ENCODE peak calls at places on chromosome 13, in nine cellular contexts. One of them, this sample, is unnamed.
A peak's percentile ranks its signal among the peaks of the same experiment; 100 is the strongest.

GRCh38 chr13:112115403-112116091 is 48.6 kb downstream of the SOX1 start:
- DNase-seq in colonic mucosa: no peak
- DNase-seq in SJSA1: peak; percentile 47
- DNase-seq in mesenchymal stem cell: no peak
- DNase-seq in WERI-Rb-1: no peak
- DNase-seq in aorta: no peak
- DNase-seq in Peyer's patch: no peak
- DNase-seq in upper lobe of left lung: peak; percentile 75
- DNase-seq in ascending aorta: no peak
- DNase-seq in this sample: no peak

GRCh38 chr13:102018716-102019115 is 383.1 kb downstream of the FGF14 start:
- DNase-seq in SJSA1: no peak
- DNase-seq in upper lobe of left lung: no peak
- DNase-seq in aorta: no peak
- DNase-seq in mesenchymal stem cell: no peak
- DNase-seq in Peyer's patch: no peak
- DNase-seq in ascending aorta: no peak
- DNase-seq in WERI-Rb-1: no peak
- DNase-seq in colonic mucosa: no peak
- DNase-seq in this sample: no peak

GRCh38 chr13:97648171-97648880 is 214.4 kb downstream of the RAP2A start:
- DNase-seq in SJSA1: no peak
- DNase-seq in aorta: no peak
- DNase-seq in colonic mucosa: no peak
- DNase-seq in ascending aorta: no peak
- DNase-seq in WERI-Rb-1: no peak
- DNase-seq in Peyer's patch: no peak
- DNase-seq in upper lobe of left lung: no peak
- DNase-seq in mesenchymal stem cell: peak; percentile 71
- DNase-seq in this sample: no peak

GRCh38 chr13:105196052-105196451 is 1339.4 kb downstream of the EFNB2 start:
- DNase-seq in upper lobe of left lung: no peak
- DNase-seq in aorta: no peak
- DNase-seq in ascending aorta: no peak
- DNase-seq in WERI-Rb-1: no peak
- DNase-seq in colonic mucosa: no peak
- DNase-seq in Peyer's patch: no peak
- DNase-seq in mesenchymal stem cell: peak; percentile 94
- DNase-seq in SJSA1: peak; percentile 74
- DNase-seq in this sample: no peak

GRCh38 chr13:73173160-73173905 is 114.5 kb downstream of the KLF5 start:
- DNase-seq in upper lobe of left lung: no peak
- DNase-seq in SJSA1: no peak
- DNase-seq in ascending aorta: no peak
- DNase-seq in mesenchymal stem cell: no peak
- DNase-seq in Peyer's patch: no peak
- DNase-seq in aorta: no peak
- DNase-seq in WERI-Rb-1: no peak
- DNase-seq in colonic mucosa: no peak
- DNase-seq in this sample: no peak

GRCh38 chr13:98252931-98253470 is 75.9 kb upstream of the RNF113B start:
- DNase-seq in mesenchymal stem cell: peak; percentile 87
- DNase-seq in WERI-Rb-1: no peak
- DNase-seq in upper lobe of left lung: no peak
- DNase-seq in Peyer's patch: no peak
- DNase-seq in SJSA1: peak; percentile 69
- DNase-seq in colonic mucosa: no peak
- DNase-seq in aorta: no peak
- DNase-seq in ascending aorta: no peak
- DNase-seq in this sample: no peak

GRCh38 chr13:90445179-90445578 is 902.3 kb upstream of the MIR17HG start:
- DNase-seq in WERI-Rb-1: no peak
- DNase-seq in Peyer's patch: no peak
- DNase-seq in upper lobe of left lung: no peak
- DNase-seq in aorta: peak; percentile 67
- DNase-seq in SJSA1: peak; percentile 77
- DNase-seq in colonic mucosa: no peak
- DNase-seq in ascending aorta: no peak
- DNase-seq in mesenchymal stem cell: peak; percentile 68
- DNase-seq in this sample: no peak

GRCh38 chr13:95485518-95486144 is 66.9 kb upstream of the CLDN10 start:
- DNase-seq in SJSA1: no peak
- DNase-seq in mesenchymal stem cell: no peak
- DNase-seq in upper lobe of left lung: no peak
- DNase-seq in ascending aorta: no peak
- DNase-seq in Peyer's patch: no peak
- DNase-seq in colonic mucosa: no peak
- DNase-seq in aorta: no peak
- DNase-seq in WERI-Rb-1: no peak
- DNase-seq in this sample: no peak

GRCh38 chr13:44906758-44907157 is 82.5 kb downstream of the NUFIP1 start:
- DNase-seq in colonic mucosa: no peak
- DNase-seq in mesenchymal stem cell: peak; percentile 29
- DNase-seq in WERI-Rb-1: no peak
- DNase-seq in aorta: no peak
- DNase-seq in Peyer's patch: no peak
- DNase-seq in ascending aorta: no peak
- DNase-seq in SJSA1: no peak
- DNase-seq in upper lobe of left lung: no peak
- DNase-seq in this sample: no peak

GRCh38 chr13:63938851-63939250 is 2523.2 kb upstream of the PCDH20 start:
- DNase-seq in SJSA1: no peak
- DNase-seq in Peyer's patch: no peak
- DNase-seq in mesenchymal stem cell: no peak
- DNase-seq in colonic mucosa: no peak
- DNase-seq in upper lobe of left lung: no peak
- DNase-seq in WERI-Rb-1: no peak
- DNase-seq in aorta: no peak
- DNase-seq in ascending aorta: no peak
- DNase-seq in this sample: no peak

GRCh38 chr13:99366075-99366987 is 59.1 kb upstream of the GPR183 start:
- DNase-seq in WERI-Rb-1: peak; percentile 2
- DNase-seq in mesenchymal stem cell: no peak
- DNase-seq in SJSA1: peak; percentile 55
- DNase-seq in ascending aorta: no peak
- DNase-seq in aorta: no peak
- DNase-seq in colonic mucosa: no peak
- DNase-seq in Peyer's patch: no peak
- DNase-seq in upper lobe of left lung: no peak
- DNase-seq in this sample: no peak

GRCh38 chr13:93217701-93218100 is 8.9 kb upstream of the GPC6 start:
- DNase-seq in upper lobe of left lung: no peak
- DNase-seq in aorta: no peak
- DNase-seq in mesenchymal stem cell: no peak
- DNase-seq in ascending aorta: no peak
- DNase-seq in Peyer's patch: no peak
- DNase-seq in colonic mucosa: no peak
- DNase-seq in WERI-Rb-1: no peak
- DNase-seq in SJSA1: no peak
- DNase-seq in this sample: no peak

GRCh38 chr13:93218583-93218982 is 8.0 kb upstream of the GPC6 start:
- DNase-seq in WERI-Rb-1: no peak
- DNase-seq in aorta: no peak
- DNase-seq in colonic mucosa: no peak
- DNase-seq in SJSA1: no peak
- DNase-seq in ascending aorta: no peak
- DNase-seq in mesenchymal stem cell: no peak
- DNase-seq in upper lobe of left lung: no peak
- DNase-seq in Peyer's patch: no peak
- DNase-seq in this sample: no peak

GRCh38 chr13:93224545-93224944 is 2.1 kb upstream of the GPC6 start:
- DNase-seq in ascending aorta: no peak
- DNase-seq in mesenchymal stem cell: peak; percentile 72
- DNase-seq in upper lobe of left lung: no peak
- DNase-seq in colonic mucosa: no peak
- DNase-seq in Peyer's patch: no peak
- DNase-seq in aorta: no peak
- DNase-seq in SJSA1: peak; percentile 56
- DNase-seq in WERI-Rb-1: no peak
- DNase-seq in this sample: no peak

GRCh38 chr13:93216122-93216521 is 10.5 kb upstream of the GPC6 start:
- DNase-seq in aorta: no peak
- DNase-seq in WERI-Rb-1: no peak
- DNase-seq in colonic mucosa: no peak
- DNase-seq in ascending aorta: no peak
- DNase-seq in Peyer's patch: no peak
- DNase-seq in upper lobe of left lung: no peak
- DNase-seq in mesenchymal stem cell: no peak
- DNase-seq in SJSA1: no peak
- DNase-seq in this sample: no peak

DNA sequence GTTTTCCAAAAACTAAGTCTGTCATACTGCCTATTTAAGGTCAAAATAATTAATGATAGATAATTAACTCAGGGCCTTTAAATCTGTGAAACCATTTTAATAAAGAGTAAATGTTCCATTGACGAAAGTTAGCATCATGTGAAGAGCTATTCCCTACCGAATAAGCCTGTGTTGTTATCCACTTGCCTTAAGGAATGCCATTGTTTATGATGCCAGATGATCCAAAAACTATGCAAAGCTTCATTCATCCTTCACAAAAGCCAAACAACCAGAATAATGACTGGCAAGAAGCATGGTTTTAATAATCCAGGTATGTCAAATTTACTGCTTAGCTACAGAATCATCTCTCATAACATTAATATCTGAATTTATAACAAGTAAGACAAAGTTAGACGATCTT is 6.5 kb upstream of the GPC6 start:
- DNase-seq in Peyer's patch: no peak
- DNase-seq in aorta: no peak
- DNase-seq in SJSA1: no peak
- DNase-seq in upper lobe of left lung: no peak
- DNase-seq in mesenchymal stem cell: no peak
- DNase-seq in WERI-Rb-1: no peak
- DNase-seq in colonic mucosa: no peak
- DNase-seq in ascending aorta: no peak
- DNase-seq in this sample: no peak
- H3K27ac ChIP-seq in Peyer's patch: no peak overlapping the region
- H3K27ac ChIP-seq in aorta: no peak overlapping the region
- H3K27ac ChIP-seq in SJSA1: no peak overlapping the region
- H3K27ac ChIP-seq in upper lobe of left lung: no peak overlapping the region
- H3K27ac ChIP-seq in mesenchymal stem cell: no peak overlapping the region
- H3K27ac ChIP-seq in WERI-Rb-1: no peak overlapping the region
- H3K27ac ChIP-seq in colonic mucosa: no peak overlapping the region
- H3K27ac ChIP-seq in ascending aorta: no peak overlapping the region
- H3K27ac ChIP-seq in this sample: no peak overlapping the region

GRCh38 chr13:114231886-114232285 is 2.8 kb upstream of the CDC16 start:
- DNase-seq in colonic mucosa: no peak
- DNase-seq in SJSA1: no peak
- DNase-seq in upper lobe of left lung: no peak
- DNase-seq in aorta: no peak
- DNase-seq in Peyer's patch: no peak
- DNase-seq in mesenchymal stem cell: no peak
- DNase-seq in WERI-Rb-1: no peak
- DNase-seq in ascending aorta: no peak
- DNase-seq in this sample: no peak

GRCh38 chr13:114236224-114236623 is 1.5 kb downstream of the CDC16 start:
- DNase-seq in mesenchymal stem cell: no peak
- DNase-seq in WERI-Rb-1: no peak
- DNase-seq in aorta: no peak
- DNase-seq in Peyer's patch: no peak
- DNase-seq in upper lobe of left lung: no peak
- DNase-seq in ascending aorta: no peak
- DNase-seq in SJSA1: no peak
- DNase-seq in colonic mucosa: no peak
- DNase-seq in this sample: no peak

GRCh38 chr13:114235697-114236096 is 1.0 kb downstream of the CDC16 start:
- DNase-seq in aorta: no peak
- DNase-seq in SJSA1: no peak
- DNase-seq in Peyer's patch: no peak
- DNase-seq in mesenchymal stem cell: peak; percentile 9
- DNase-seq in colonic mucosa: no peak
- DNase-seq in upper lobe of left lung: no peak
- DNase-seq in ascending aorta: no peak
- DNase-seq in WERI-Rb-1: no peak
- DNase-seq in this sample: no peak

GRCh38 chr13:114234645-114235421 is at the start of gene CDC16:
- DNase-seq in aorta: peak; percentile 96
- DNase-seq in ascending aorta: peak; percentile 66
- DNase-seq in mesenchymal stem cell: peak; percentile 89
- DNase-seq in Peyer's patch: peak; percentile 97
- DNase-seq in colonic mucosa: peak; percentile 96
- DNase-seq in upper lobe of left lung: peak; percentile 95
- DNase-seq in WERI-Rb-1: peak; percentile 100
- DNase-seq in SJSA1: peak; percentile 93
- DNase-seq in this sample: peak; percentile 96

DNA sequence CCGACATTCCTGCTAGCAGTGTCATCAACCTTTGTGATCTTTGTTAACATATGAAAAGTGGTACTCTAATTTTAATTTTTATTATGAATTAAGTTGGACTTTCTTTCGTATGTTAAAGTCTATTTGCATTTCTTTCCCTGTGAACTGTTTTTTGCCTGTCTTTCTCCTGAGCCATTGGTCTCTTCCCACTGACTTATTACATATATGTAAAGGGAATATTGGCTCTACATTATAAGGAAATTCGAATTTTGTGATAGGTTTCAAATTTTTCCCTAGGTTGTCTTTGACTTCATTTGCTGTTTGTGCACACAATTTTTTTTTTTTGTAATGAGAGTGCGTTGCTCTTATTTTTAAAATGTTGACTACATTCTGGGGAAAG is 442 bp upstream of the CDC16 start:
- DNase-seq in Peyer's patch: no peak
- DNase-seq in SJSA1: no peak
- DNase-seq in colonic mucosa: no peak
- DNase-seq in aorta: no peak
- DNase-seq in WERI-Rb-1: no peak
- DNase-seq in ascending aorta: no peak
- DNase-seq in mesenchymal stem cell: no peak
- DNase-seq in upper lobe of left lung: no peak
- DNase-seq in this sample: no peak
- H3K4me3 ChIP-seq in Peyer's patch: peak overlapping the region; percentile 90
- H3K4me3 ChIP-seq in SJSA1: peak overlapping the region; percentile 88
- H3K4me3 ChIP-seq in colonic mucosa: peak overlapping the region; percentile 92
- H3K4me3 ChIP-seq in aorta: peak overlapping the region; percentile 21
- H3K4me3 ChIP-seq in WERI-Rb-1: peak overlapping the region; percentile 95
- H3K4me3 ChIP-seq in ascending aorta: peak overlapping the region; percentile 83
- H3K4me3 ChIP-seq in mesenchymal stem cell: peak overlapping the region; percentile 98
- H3K4me3 ChIP-seq in upper lobe of left lung: peak overlapping the region; percentile 80
- H3K4me3 ChIP-seq in this sample: peak overlapping the region; percentile 94

GRCh38 chr13:19960673-19961015 is 2.1 kb downstream of the ZMYM2 start:
- DNase-seq in ascending aorta: no peak
- DNase-seq in Peyer's patch: no peak
- DNase-seq in aorta: no peak
- DNase-seq in mesenchymal stem cell: peak; percentile 40
- DNase-seq in upper lobe of left lung: no peak
- DNase-seq in WERI-Rb-1: no peak
- DNase-seq in SJSA1: no peak
- DNase-seq in colonic mucosa: no peak
- DNase-seq in this sample: no peak
- H3K36me3 ChIP-seq in ascending aorta: no peaks in the 10 kb centered on the region
- H3K36me3 ChIP-seq in Peyer's patch: no peaks in the 10 kb centered on the region
- H3K36me3 ChIP-seq in aorta: no peaks in the 10 kb centered on the region
- H3K36me3 ChIP-seq in mesenchymal stem cell: peaks cover 7% of the 10 kb centered on the region
- H3K36me3 ChIP-seq in upper lobe of left lung: no peaks in the 10 kb centered on the region
- H3K36me3 ChIP-seq in WERI-Rb-1: peaks cover 57% of the 10 kb centered on the region
- H3K36me3 ChIP-seq in SJSA1: peaks cover 20% of the 10 kb centered on the region
- H3K36me3 ChIP-seq in colonic mucosa: no peaks in the 10 kb centered on the region
- H3K36me3 ChIP-seq in this sample: peaks cover 30% of the 10 kb centered on the region

DNA sequence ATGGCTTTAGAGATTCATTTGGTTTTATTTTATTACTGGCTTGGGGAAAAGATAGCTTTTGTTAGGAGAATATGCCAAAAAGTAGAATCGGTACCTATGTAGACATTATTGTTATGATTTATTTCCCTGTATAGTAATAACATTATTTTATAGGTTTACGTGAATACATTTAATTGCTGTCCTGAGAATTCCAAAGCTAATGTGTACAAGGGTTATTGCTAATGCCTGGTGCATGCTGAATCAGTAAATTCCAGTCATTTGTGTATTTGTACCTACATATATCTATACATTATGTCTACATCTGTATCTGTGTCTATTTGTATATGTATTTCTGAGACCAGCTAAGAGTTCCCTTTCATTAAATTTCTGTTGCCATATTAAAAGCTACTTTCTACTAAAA is 550.9 kb downstream of the GPC6 start:
- DNase-seq in mesenchymal stem cell: no peak
- DNase-seq in SJSA1: no peak
- DNase-seq in Peyer's patch: no peak
- DNase-seq in WERI-Rb-1: no peak
- DNase-seq in upper lobe of left lung: no peak
- DNase-seq in colonic mucosa: no peak
- DNase-seq in aorta: no peak
- DNase-seq in ascending aorta: no peak
- DNase-seq in this sample: no peak
- H3K27ac ChIP-seq in mesenchymal stem cell: no peak overlapping the region
- H3K27ac ChIP-seq in SJSA1: peak overlapping the region; percentile 70
- H3K27ac ChIP-seq in Peyer's patch: no peak overlapping the region
- H3K27ac ChIP-seq in WERI-Rb-1: no peak overlapping the region
- H3K27ac ChIP-seq in upper lobe of left lung: no peak overlapping the region
- H3K27ac ChIP-seq in colonic mucosa: no peak overlapping the region
- H3K27ac ChIP-seq in aorta: no peak overlapping the region
- H3K27ac ChIP-seq in ascending aorta: peak overlapping the region; percentile 66
- H3K27ac ChIP-seq in this sample: no peak overlapping the region